ENCODE peak calls at places on chromosomes 11 and 22, in nine cellular contexts. X is neural progenitor cell, V is astrocyte of the spinal cord, U is AG04450, A is uterus, N is tibial artery, W is breast epithelium, K is AG09309, G is Peyer's patch. J is an unnamed sample.

GRCh38 chr22:43433451-43433850 is 21.6 kb downstream of the MPPED1 start:
- DNase-seq in X (no peak), V (no peak), U (no peak), A (no peak), N (no peak), W (no peak), K (no peak), G (no peak), J (no peak)

GRCh38 chr11:10302744-10303557 is 1.9 kb upstream of the ADM start:
- DNase-seq in X (peak), V (peak), U (no peak), A (peak), N (peak), W (peak), K (no peak), G (peak), J (peak)

GRCh38 chr11:103433380-103433779 is 324.2 kb downstream of the DYNC2H1 start:
- DNase-seq in X (no peak), V (peak), U (peak), A (no peak), N (no peak), W (no peak), K (peak), G (no peak), J (no peak)

GRCh38 chr11:74257934-74258553 is 53.4 kb downstream of the P4HA3 start:
- DNase-seq in X (no peak), V (peak), U (peak), A (peak), N (peak), W (no peak), K (no peak), G (no peak), J (no peak)

GRCh38 chr22:31098633-31099110 is 8.7 kb downstream of the SELENOM start:
- DNase-seq in X (peak), V (no peak), U (no peak), A (peak), N (no peak), W (no peak), K (no peak), G (no peak), J (no peak)

GRCh38 chr11:46711288-46711687 is 7.7 kb upstream of the F2 start:
- DNase-seq in X (no peak), V (peak), U (no peak), A (no peak), N (peak), W (no peak), K (no peak), G (no peak), J (no peak)

GRCh38 chr11:77421041-77421723 is 52.7 kb downstream of the PAK1 start:
- DNase-seq in X (no peak), V (no peak), U (no peak), A (no peak), N (no peak), W (no peak), K (no peak), G (no peak), J (no peak)

GRCh38 chr11:69292221-69292648 is 1.7 kb upstream of the MYEOV start:
- DNase-seq in X (peak), V (no peak), U (no peak), A (no peak), N (no peak), W (no peak), K (no peak), G (peak), J (peak)

GRCh38 chr11:100932474-100933100 is 197.0 kb downstream of the PGR start:
- DNase-seq in X (peak), V (peak), U (no peak), A (no peak), N (no peak), W (no peak), K (no peak), G (no peak), J (no peak)

GRCh38 chr22:19766506-19767426 is 6.2 kb downstream of the TBX1 start:
- DNase-seq in X (peak), V (no peak), U (no peak), A (no peak), N (peak), W (no peak), K (no peak), G (peak), J (peak)

GRCh38 chr11:86176165-86176884 is 68.2 kb upstream of the EED start:
- DNase-seq in X (no peak), V (peak), U (no peak), A (no peak), N (no peak), W (no peak), K (no peak), G (no peak), J (no peak)

GRCh38 chr11:2297623-2298030 is 4.1 kb downstream of the C11orf21 start:
- DNase-seq in X (no peak), V (no peak), U (no peak), A (no peak), N (no peak), W (no peak), K (no peak), G (no peak), J (no peak)

GRCh38 chr11:2300290-2300935 is 1.3 kb downstream of the C11orf21 start:
- DNase-seq in X (no peak), V (no peak), U (no peak), A (no peak), N (no peak), W (peak), K (no peak), G (peak), J (no peak)

GRCh38 chr11:2298131-2298794 is 3.5 kb downstream of the C11orf21 start:
- DNase-seq in X (no peak), V (no peak), U (no peak), A (no peak), N (no peak), W (no peak), K (no peak), G (peak), J (peak)

GRCh38 chr11:2299773-2300172 is 1.9 kb downstream of the C11orf21 start:
- DNase-seq in X (no peak), V (no peak), U (no peak), A (no peak), N (no peak), W (no peak), K (no peak), G (peak), J (peak)

DNA sequence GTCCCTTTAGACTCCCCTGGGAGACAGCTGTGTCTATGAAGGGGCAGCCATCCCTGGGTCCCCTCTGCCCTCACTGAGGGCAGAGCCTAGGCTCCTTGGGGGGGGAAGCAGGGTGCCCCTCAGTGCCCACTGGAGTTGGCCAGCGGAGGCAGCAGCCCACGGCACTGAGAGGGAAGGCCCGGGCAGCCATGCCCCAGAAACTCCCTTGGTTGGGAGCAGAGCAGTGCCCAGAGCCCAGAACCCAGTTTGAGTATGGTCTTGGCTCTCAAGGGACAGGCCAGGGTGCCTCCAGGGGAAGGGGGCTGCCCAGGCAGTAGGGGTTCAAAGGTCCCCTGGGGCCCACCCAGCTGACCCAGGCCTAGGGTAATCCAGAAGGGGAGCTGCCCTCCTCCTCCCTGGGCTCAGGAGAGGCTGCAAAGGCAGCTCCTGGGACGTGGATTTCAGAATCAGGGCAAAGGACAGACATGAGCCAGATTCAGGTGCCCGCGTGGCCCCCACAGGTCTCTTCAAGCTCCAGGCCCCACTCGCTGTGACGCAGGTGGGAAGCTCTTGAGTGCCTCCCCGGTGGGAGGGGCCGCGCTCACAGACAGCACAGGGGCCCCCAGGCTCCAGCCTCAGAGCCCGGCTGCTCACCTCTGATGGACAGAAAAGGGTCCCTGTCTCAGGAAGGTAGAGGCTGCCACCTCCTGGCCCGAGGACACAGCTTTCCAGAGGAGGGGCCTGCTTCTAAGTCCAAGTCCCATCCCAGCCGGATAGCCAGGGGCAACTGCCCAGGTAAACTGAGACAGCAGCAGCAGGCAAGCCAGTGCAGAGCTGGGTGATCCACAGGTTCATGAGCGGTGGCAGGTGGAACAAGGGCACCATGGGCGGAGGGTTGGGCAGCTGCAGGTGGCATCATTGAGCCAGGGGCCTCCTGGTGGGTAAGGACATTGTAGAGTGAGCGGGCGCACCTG is 2.6 kb downstream of the C11orf21 start:
- DNase-seq in X (peak), V (no peak), U (no peak), A (no peak), N (no peak), W (peak), K (no peak), G (peak), J (peak)
- TF ChIP-seq CTCF in X (peak), V (peak), U (no peak), A (peak), N (no peak), W (no peak), K (peak), G (peak), J (no peak)

DNA sequence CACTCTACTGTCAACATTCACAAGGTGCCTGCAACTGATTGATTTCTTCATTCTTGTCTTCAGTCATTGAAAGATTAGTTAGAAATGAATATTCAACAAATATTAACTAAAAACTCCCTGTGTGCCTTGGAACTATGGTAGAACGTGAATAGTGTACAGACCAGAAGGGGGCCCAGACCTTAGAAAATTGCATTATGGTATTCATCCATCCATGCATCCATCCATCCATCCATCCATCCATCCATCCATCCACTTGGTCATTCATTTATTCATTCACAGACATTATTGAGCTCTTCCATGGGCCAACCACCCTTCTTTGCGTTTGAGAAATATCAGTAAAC is 10.2 kb upstream of the ACCSL start:
- DNase-seq in X (no peak), V (no peak), U (no peak), A (no peak), N (no peak), W (no peak), K (no peak), G (no peak), J (no peak)
- TF ChIP-seq CTCF in X (peak), V (no peak), U (no peak), A (no peak), N (no peak), W (no peak), K (no peak), G (no peak), J (no peak)

DNA sequence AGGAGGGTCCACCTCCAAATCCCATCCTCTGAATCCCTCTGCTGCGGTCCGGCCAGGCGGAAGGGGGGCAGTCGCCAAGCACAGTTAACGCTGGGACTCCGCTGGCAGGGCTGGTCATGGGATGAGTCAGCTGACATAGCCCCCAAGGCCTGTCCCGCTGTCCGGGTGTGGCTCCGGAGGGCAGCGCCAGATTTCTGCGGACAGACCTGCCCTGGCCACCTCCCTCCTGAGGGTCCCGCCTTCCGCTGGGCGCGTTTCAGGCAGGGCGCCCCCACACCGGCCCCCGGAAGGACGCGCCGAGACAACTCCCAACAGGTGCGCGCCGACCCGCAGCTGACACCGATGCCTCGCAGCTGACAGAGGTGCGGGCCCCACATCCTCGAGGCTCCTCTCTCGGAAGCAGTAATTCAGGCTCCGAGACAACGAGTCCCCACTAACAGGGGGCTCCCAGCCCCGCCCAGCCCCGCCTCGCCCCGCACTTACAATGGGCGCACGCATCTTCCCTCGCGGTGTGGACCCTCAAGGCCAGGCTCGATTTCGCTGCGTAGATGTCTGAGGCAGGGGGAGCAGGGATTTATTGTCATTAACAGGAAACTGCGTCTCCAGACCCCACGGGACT is 607 bp downstream of the PLAAT3 start:
- DNase-seq in X (peak), V (peak), U (no peak), A (peak), N (peak), W (peak), K (no peak), G (peak), J (peak)
- TF ChIP-seq CTCF in X (no peak), V (no peak), U (no peak), A (no peak), N (no peak), W (no peak), K (no peak), G (no peak), J (no peak)

GRCh38 chr11:32426192-32426591 is 9.1 kb downstream of the WT1 start:
- DNase-seq in X (peak), V (no peak), U (no peak), A (no peak), N (no peak), W (no peak), K (no peak), G (no peak), J (no peak)
- TF ChIP-seq CTCF in X (peak), V (no peak), U (no peak), A (no peak), N (no peak), W (no peak), K (no peak), G (no peak), J (no peak)

GRCh38 chr22:34842630-34843029 is 223.3 kb upstream of the ISX start:
- DNase-seq in X (peak), V (no peak), U (no peak), A (no peak), N (no peak), W (no peak), K (no peak), G (no peak), J (no peak)
- TF ChIP-seq CTCF in X (peak), V (no peak), U (no peak), A (no peak), N (no peak), W (no peak), K (no peak), G (no peak), J (no peak)

GRCh38 chr11:105092255-105093239 is 47.0 kb downstream of the CARD18 start:
- DNase-seq in X (no peak), V (peak), U (no peak), A (no peak), N (no peak), W (no peak), K (no peak), G (no peak), J (no peak)
- TF ChIP-seq CTCF in X (no peak), V (no peak), U (no peak), A (no peak), N (no peak), W (no peak), K (no peak), G (no peak), J (no peak)

GRCh38 chr11:48109046-48109666 is 107.5 kb upstream of the OR4B1 start:
- DNase-seq in X (peak), V (peak), U (no peak), A (no peak), N (no peak), W (no peak), K (no peak), G (no peak), J (no peak)
- TF ChIP-seq CTCF in X (peak), V (peak), U (peak), A (no peak), N (peak), W (no peak), K (peak), G (no peak), J (no peak)